ENCODE peak calls at places on chromosomes 6 and 20, in eight cellular contexts. M, Q, D, R, I, T, G and B are unnamed samples.

GRCh38 chr20:58741384-58741783 is 48.8 kb downstream of the NPEPL1 start:
- DNase-seq in G (no peak), R (no peak), T (no peak), I (no peak), D (no peak), Q (no peak), M (no peak), B (no peak)

GRCh38 chr6:68994561-68994960 is 359.5 kb downstream of the ADGRB3 start:
- DNase-seq in M (no peak), G (no peak), R (no peak), I (no peak), D (no peak), T (no peak), Q (no peak), B (no peak)

GRCh38 chr20:59031326-59032022 is 661 bp downstream of the ATP5F1E start:
- DNase-seq in D (no peak), G (no peak), I (no peak), Q (no peak), R (no peak), M (no peak), T (no peak), B (peak; percentile 11)

GRCh38 chr6:83480470-83480869 is 31.9 kb upstream of the PRSS35 start:
- DNase-seq in D (no peak), G (no peak), T (no peak), Q (no peak), M (no peak), I (no peak), R (no peak), B (no peak)

GRCh38 chr20:35616465-35617396 is 1.1 kb downstream of the SPAG4 start:
- DNase-seq in I (peak; percentile 97), T (peak; percentile 74), D (peak; percentile 75), G (peak; percentile 59), R (peak; percentile 88), M (peak; percentile 99), Q (peak; percentile 86), B (peak; percentile 99)

GRCh38 chr20:52302736-52303135 is 111.2 kb upstream of the ZFP64 start:
- DNase-seq in T (no peak), Q (no peak), G (no peak), I (no peak), R (no peak), M (no peak), D (no peak), B (no peak)

GRCh38 chr20:53752971-53753879 is 159.6 kb upstream of the ZNF217 start:
- DNase-seq in R (no peak), D (no peak), I (no peak), M (no peak), T (no peak), G (no peak), Q (no peak), B (peak; percentile 63)

GRCh38 chr6:132929141-132929540 is 114.8 kb downstream of the RPS12 start:
- DNase-seq in T (no peak), D (no peak), R (no peak), M (no peak), G (no peak), I (no peak), Q (no peak), B (no peak)

GRCh38 chr6:106477790-106478189 is 117.3 kb downstream of the CRYBG1 start:
- DNase-seq in G (no peak), T (no peak), Q (no peak), M (no peak), R (no peak), I (no peak), D (no peak), B (no peak)

GRCh38 chr6:106133040-106133439 is 46.9 kb downstream of the PRDM1 start:
- DNase-seq in T (no peak), Q (no peak), R (no peak), I (no peak), D (no peak), M (no peak), G (no peak), B (no peak)

GRCh38 chr20:32439132-32439829 is 81.2 kb downstream of the ASXL1 start:
- DNase-seq in M (peak; percentile 87), G (no peak), D (no peak), Q (peak; percentile 75), T (no peak), R (no peak), I (no peak), B (peak; percentile 91)

GRCh38 chr20:57756213-57756612 is 46.4 kb upstream of the PMEPA1 start:
- DNase-seq in M (no peak), T (no peak), R (no peak), I (no peak), D (no peak), G (no peak), Q (no peak), B (no peak)

GRCh38 chr6:107698146-107698545 is 126.0 kb downstream of the SCML4 start:
- DNase-seq in I (no peak), Q (peak; percentile 71), T (no peak), D (no peak), R (no peak), G (no peak), M (peak; percentile 49), B (peak; percentile 96)

GRCh38 chr6:94735270-94735669 is 842.1 kb upstream of the MANEA start:
- DNase-seq in I (no peak), R (no peak), G (no peak), D (no peak), M (no peak), Q (no peak), T (no peak), B (no peak)

GRCh38 chr20:23151885-23152284 is 65.8 kb upstream of the CD93 start:
- DNase-seq in T (no peak), I (no peak), Q (no peak), M (no peak), R (no peak), D (no peak), G (no peak), B (peak; percentile 32)
- TF ChIP-seq CTCF in T (no peak), I (no peak), Q (no peak), M (peak; percentile 34), R (no peak), D (no peak), G (no peak), B (no peak)

GRCh38 chr20:50981714-50982048 is 23.1 kb downstream of the MOCS3 start:
- DNase-seq in G (no peak), T (no peak), D (no peak), I (no peak), M (no peak), R (no peak), Q (no peak), B (no peak)
- TF ChIP-seq CTCF in G (peak; percentile 11), T (no peak), D (no peak), I (no peak), M (peak; percentile 66), R (no peak), Q (no peak), B (no peak)

GRCh38 chr20:50358166-50358565 is 152.0 kb upstream of the PTPN1 start:
- DNase-seq in T (no peak), D (no peak), R (no peak), G (no peak), Q (no peak), I (no peak), M (no peak), B (no peak)

GRCh38 chr20:50360921-50361320 is 149.3 kb upstream of the PTPN1 start:
- DNase-seq in R (no peak), G (no peak), I (peak; percentile 28), T (no peak), Q (no peak), M (no peak), D (no peak), B (no peak)

GRCh38 chr20:50358959-50359358 is 151.2 kb upstream of the PTPN1 start:
- DNase-seq in Q (no peak), M (no peak), D (no peak), G (no peak), T (no peak), R (no peak), I (peak; percentile 31), B (no peak)

GRCh38 chr20:50359607-50360217 is 150.5 kb upstream of the PTPN1 start:
- DNase-seq in R (no peak), I (peak; percentile 46), M (no peak), D (no peak), T (no peak), Q (no peak), G (no peak), B (no peak)

GRCh38 chr20:50360218-50360672 is 149.9 kb upstream of the PTPN1 start:
- DNase-seq in D (no peak), M (no peak), I (peak; percentile 74), Q (no peak), G (no peak), R (no peak), T (no peak), B (no peak)
- TF ChIP-seq CTCF in D (no peak), M (no peak), I (no peak), Q (no peak), G (no peak), R (no peak), T (no peak), B (no peak)

GRCh38 chr20:45470939-45471338 is 1.4 kb downstream of the WFDC2 start:
- DNase-seq in G (no peak), Q (no peak), T (no peak), D (no peak), R (no peak), I (no peak), M (no peak), B (peak; percentile 6)
- TF ChIP-seq CTCF in G (no peak), Q (peak; percentile 22), T (no peak), D (no peak), R (no peak), I (no peak), M (no peak), B (peak; percentile 3)

GRCh38 chr6:147389463-147389862 is 119.0 kb upstream of the SAMD5 start:
- DNase-seq in T (no peak), R (no peak), I (no peak), G (no peak), Q (no peak), M (no peak), D (no peak), B (no peak)

GRCh38 chr6:147395158-147395557 is 113.3 kb upstream of the SAMD5 start:
- DNase-seq in G (no peak), Q (peak; percentile 47), D (no peak), I (no peak), R (no peak), M (no peak), T (no peak), B (peak; percentile 19)

GRCh38 chr6:147384737-147385710 is 123.5 kb upstream of the SAMD5 start:
- DNase-seq in D (no peak), M (no peak), T (no peak), I (no peak), G (no peak), R (no peak), Q (no peak), B (no peak)

GRCh38 chr6:147392917-147393625 is 115.4 kb upstream of the SAMD5 start:
- DNase-seq in M (no peak), T (no peak), R (no peak), G (no peak), Q (no peak), I (peak; percentile 41), D (no peak), B (no peak)

DNA sequence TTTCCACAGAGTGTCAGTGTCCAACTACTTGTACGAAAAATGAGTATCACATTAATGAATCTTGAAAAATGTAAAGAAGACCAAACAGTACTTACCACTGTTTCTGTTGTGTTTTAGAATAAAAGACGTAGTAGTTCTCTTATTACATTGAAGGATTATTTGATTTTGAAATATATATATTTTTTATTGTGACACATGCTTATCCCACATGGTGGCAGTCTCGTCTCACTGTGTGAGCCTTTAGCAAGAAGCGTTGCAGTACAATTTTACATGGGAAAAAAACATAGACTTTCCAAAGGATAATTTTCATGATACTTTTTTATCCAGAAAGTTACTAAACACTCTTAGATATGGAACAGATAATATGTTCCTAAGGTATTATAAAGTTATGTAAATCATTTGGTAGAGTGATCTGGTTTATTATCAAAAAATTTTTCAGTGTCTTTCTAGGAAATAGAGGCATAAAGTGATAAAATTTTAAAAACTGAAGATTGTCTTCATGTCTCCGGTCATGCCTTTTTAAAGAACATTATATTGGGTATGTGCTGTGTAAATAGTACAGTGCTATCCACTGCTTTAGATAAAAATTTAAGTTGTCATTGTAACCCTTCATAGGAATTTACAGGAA is 117.5 kb upstream of the SAMD5 start:
- DNase-seq in G (no peak), M (peak; percentile 13), R (no peak), D (no peak), I (no peak), T (peak; percentile 28), Q (peak; percentile 27), B (peak; percentile 28)
- TF ChIP-seq CTCF in G (peak; percentile 77), M (peak; percentile 69), R (no peak), D (no peak), I (peak; percentile 52), T (no peak), Q (peak; percentile 60), B (peak; percentile 19)